ENCODE peak calls at places on chromosomes 1 and 21, in six cellular contexts. I is stimulated activated CD8-positive, alpha-beta memory T cell treated with anti-CD3 and anti-CD28 coated beads, Interleukin-4, amount 100 ng/mL, for 4 hours; B is T-helper 2 cell; V is astrocyte of the spinal cord; D is activated naive CD4-positive, alpha-beta T cell treated with anti-CD3 and anti-CD28 coated beads, Interleukin-2, amount 50 U/mL, for 16 hours; N is stimulated activated effector memory CD8-positive, alpha-beta T cell treated with anti-CD3 and anti-CD28 coated beads, Interleukin-12 subunit alpha, Interleukin-12 subunit beta, amount 100 ng/mL, for 72 hours. U is an unnamed sample.

GRCh38 chr1:57835620-57836019 is 411.8 kb upstream of the DAB1 start:
- DNase-seq in N (no peak), D (no peak), V (peak), B (no peak), I (no peak), U (no peak)

GRCh38 chr1:7004181-7004580 is 218.9 kb downstream of the CAMTA1 start:
- DNase-seq in N (no peak), I (no peak), V (no peak), D (no peak), B (no peak), U (no peak)

GRCh38 chr1:167922611-167923074 is 8.7 kb upstream of the ADCY10 start:
- DNase-seq in I (no peak), N (no peak), V (no peak), D (no peak), B (no peak), U (no peak)

GRCh38 chr1:184649500-184649899 is 105.2 kb downstream of the EDEM3 start:
- DNase-seq in I (no peak), N (no peak), D (no peak), V (no peak), B (no peak), U (no peak)

GRCh38 chr1:41900611-41901444 is 17.9 kb downstream of the HIVEP3 start:
- DNase-seq in B (no peak), V (peak), N (peak), I (no peak), D (no peak), U (peak)

GRCh38 chr1:102655034-102655433 is 453.3 kb downstream of the COL11A1 start:
- DNase-seq in B (no peak), N (no peak), V (no peak), D (no peak), I (no peak), U (no peak)

GRCh38 chr21:21714396-21714795 is 716.2 kb downstream of the NCAM2 start:
- DNase-seq in N (no peak), V (peak), I (no peak), B (no peak), D (no peak), U (peak)

GRCh38 chr1:63753591-63753990 is 20.2 kb upstream of the ROR1 start:
- DNase-seq in B (no peak), D (no peak), V (no peak), N (no peak), I (no peak), U (no peak)

GRCh38 chr1:18233176-18233864 is 125.7 kb downstream of the IGSF21 start:
- DNase-seq in I (no peak), D (no peak), N (no peak), V (no peak), B (no peak), U (no peak)

GRCh38 chr1:223216482-223217205 is 73.6 kb upstream of the TLR5 start:
- DNase-seq in V (no peak), B (no peak), D (no peak), N (no peak), I (no peak), U (no peak)

GRCh38 chr1:34199927-34200326 is 23.2 kb downstream of the C1orf94 start:
- DNase-seq in D (no peak), I (no peak), V (peak), N (no peak), B (no peak), U (no peak)